ENCODE peak calls at places on chromosomes 13 and 19, in nine cellular contexts. I is A549, X is tibial nerve, O is H1, Y is upper lobe of left lung, A is ovary, G is sigmoid colon, R is GM12878, D is suprapubic skin. L is an unnamed sample.

GRCh38 chr19:887072-887471 is 5.9 kb downstream of the MED16 start:
- DNase-seq in I (no peak), Y (no peak), G (no peak), X (no peak), O (no peak), D (no peak), R (no peak), A (no peak), L (no peak)

GRCh38 chr13:23427342-23428182 is 5.9 kb downstream of the SACS start:
- DNase-seq in D (no peak), G (peak; percentile 93), A (no peak), X (no peak), Y (no peak), R (no peak), O (no peak), I (peak; percentile 79), L (peak; percentile 43)

GRCh38 chr19:10112037-10112751 is 701 bp downstream of the P2RY11 start:
- DNase-seq in D (no peak), O (no peak), A (no peak), G (no peak), R (no peak), X (no peak), I (peak; percentile 50), Y (peak; percentile 44), L (no peak)

GRCh38 chr19:8307400-8307964 is 676 bp downstream of the CD320 start:
- DNase-seq in X (no peak), I (no peak), A (no peak), O (no peak), D (no peak), R (no peak), G (peak; percentile 63), Y (peak; percentile 20), L (peak; percentile 25)

GRCh38 chr19:53549354-53549753 is 11.4 kb downstream of the ZNF331 start:
- DNase-seq in Y (no peak), A (no peak), D (no peak), R (no peak), I (no peak), G (no peak), O (no peak), X (no peak), L (no peak)

GRCh38 chr19:40284501-40285352 is at the start of gene AKT2:
- DNase-seq in O (peak; percentile 29), R (peak; percentile 48), G (peak; percentile 85), Y (no peak), D (peak; percentile 87), X (peak; percentile 18), A (peak; percentile 89), I (no peak), L (no peak)

GRCh38 chr19:49767380-49767779 is 579 bp downstream of the AP2A1 start:
- DNase-seq in Y (no peak), D (no peak), R (no peak), I (no peak), X (no peak), G (no peak), O (no peak), A (no peak), L (no peak)

GRCh38 chr13:82702513-82702912 is 1179.8 kb downstream of the SLITRK1 start:
- DNase-seq in R (no peak), D (no peak), O (no peak), Y (no peak), I (no peak), A (no peak), G (no peak), X (no peak), L (no peak)

GRCh38 chr13:20570540-20570939 is 3.6 kb downstream of the IFT88 start:
- DNase-seq in R (no peak), O (no peak), Y (no peak), X (no peak), D (no peak), G (no peak), A (no peak), I (no peak), L (no peak)

GRCh38 chr13:29521336-29521735 is 74.2 kb downstream of the SLC7A1 start:
- DNase-seq in R (no peak), Y (no peak), G (no peak), A (peak; percentile 7), X (no peak), D (peak; percentile 61), O (no peak), I (no peak), L (no peak)

GRCh38 chr19:48445256-48445605 is 552 bp upstream of the GRWD1 start:
- DNase-seq in I (peak; percentile 93), O (no peak), Y (no peak), G (no peak), D (peak; percentile 64), X (peak; percentile 49), A (no peak), R (no peak), L (no peak)

GRCh38 chr13:94248454-94249233 is 230.8 kb downstream of the DCT start:
- DNase-seq in O (no peak), X (no peak), R (no peak), Y (no peak), D (no peak), A (no peak), G (no peak), I (no peak), L (no peak)

GRCh38 chr19:16036941-16037340 is 39.4 kb upstream of the TPM4 start:
- DNase-seq in O (no peak), R (no peak), Y (no peak), D (no peak), A (no peak), I (no peak), G (no peak), X (no peak), L (no peak)

GRCh38 chr19:16039545-16039944 is 36.8 kb upstream of the TPM4 start:
- DNase-seq in I (no peak), D (peak; percentile 57), R (no peak), G (peak; percentile 62), X (no peak), O (no peak), Y (peak; percentile 19), A (no peak), L (no peak)

GRCh38 chr19:16037424-16038195 is 38.7 kb upstream of the TPM4 start:
- DNase-seq in A (no peak), R (no peak), D (peak; percentile 48), G (no peak), O (no peak), X (no peak), I (no peak), Y (no peak), L (no peak)

GRCh38 chr19:16039081-16039480 is 37.2 kb upstream of the TPM4 start:
- DNase-seq in O (no peak), R (no peak), X (no peak), I (no peak), G (no peak), A (no peak), Y (no peak), D (no peak), L (no peak)

GRCh38 chr19:16038196-16038695 is 38.0 kb upstream of the TPM4 start:
- DNase-seq in I (no peak), R (no peak), A (no peak), G (no peak), X (no peak), O (no peak), Y (no peak), D (no peak), L (no peak)
- TF ChIP-seq EP300 in I (no peak), R (no peak), A (no peak), G (no peak), X (no peak), O (no peak), Y (no peak), D (no peak), L (no peak)

DNA sequence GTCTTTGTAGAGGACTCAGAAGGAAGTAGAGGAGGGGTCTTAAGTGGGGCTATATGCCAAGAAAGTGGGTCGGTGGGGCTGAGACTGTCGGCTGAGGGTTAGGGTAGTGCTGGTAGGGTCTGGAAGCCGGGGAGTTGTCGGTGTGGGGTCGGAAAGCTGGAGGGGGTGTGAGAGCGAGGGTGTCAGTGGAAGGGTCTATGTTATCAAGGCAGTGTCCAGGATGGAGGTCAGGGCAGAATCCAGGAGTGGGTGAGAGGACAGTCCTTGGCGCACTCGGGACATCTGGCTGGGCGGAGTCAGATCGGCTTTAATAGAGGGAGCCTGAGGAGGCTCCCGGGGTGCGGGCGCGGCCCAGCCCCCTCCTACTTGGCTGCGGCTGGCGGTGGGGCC is 1.7 kb downstream of the HSPB6 start:
- DNase-seq in D (no peak), G (no peak), A (no peak), O (no peak), I (no peak), Y (no peak), R (no peak), X (no peak), L (no peak)
- H3K4me1 ChIP-seq in D (peaks cover 50% of the 10 kb centered on the region), G (peaks cover 56% of the 10 kb centered on the region), A (peaks cover 12% of the 10 kb centered on the region), O (peaks cover 13% of the 10 kb centered on the region), I (peaks cover 20% of the 10 kb centered on the region), Y (peaks cover 32% of the 10 kb centered on the region), R (peaks cover 15% of the 10 kb centered on the region), X (peaks cover 4% of the 10 kb centered on the region), L (peaks cover 59% of the 10 kb centered on the region)

GRCh38 chr13:92952161-92952560 is 274.4 kb upstream of the GPC6 start:
- DNase-seq in A (no peak), I (no peak), X (no peak), D (no peak), O (no peak), G (no peak), R (no peak), Y (no peak), L (no peak)
- TF ChIP-seq EP300 in A (no peak), I (no peak), X (no peak), D (no peak), O (no peak), G (no peak), R (no peak), Y (no peak), L (no peak)

GRCh38 chr13:49997935-49998334 is 1.1 kb downstream of the TRIM13 start:
- DNase-seq in R (no peak), G (no peak), X (no peak), A (no peak), O (no peak), I (no peak), Y (no peak), D (no peak), L (no peak)
- H3K4me1 ChIP-seq in R (peaks cover 12% of the 10 kb centered on the region), G (peaks cover 56% of the 10 kb centered on the region), X (peaks cover 3% of the 10 kb centered on the region), A (peaks cover 3% of the 10 kb centered on the region), O (peaks cover 5% of the 10 kb centered on the region), I (peaks cover 24% of the 10 kb centered on the region), Y (peaks cover 46% of the 10 kb centered on the region), D (peaks cover 60% of the 10 kb centered on the region), L (peaks cover 60% of the 10 kb centered on the region)